ENCODE peak calls at places on chromosomes 2 and 18, in five cellular contexts. T is stomach, Z is DMS153, L is cardiac muscle cell, V is keratinocyte. J is an unnamed sample.

GRCh38 chr2:158052761-158053160 is 48.9 kb upstream of the UPP2 start:
- DNase-seq in T (no peak), Z (no peak), L (no peak), V (no peak), J (no peak)

GRCh38 chr18:79887181-79888000 is 64.1 kb downstream of the SLC66A2 start:
- DNase-seq in T (no peak), Z (no peak), L (no peak), V (no peak), J (no peak)

GRCh38 chr2:217858519-217859466 is 144.0 kb downstream of the TNS1 start:
- DNase-seq in T (peak), Z (peak), L (peak), V (no peak), J (no peak)

GRCh38 chr2:160427629-160428424 is 65.8 kb downstream of the RBMS1 start:
- DNase-seq in T (no peak), Z (no peak), L (peak), V (no peak), J (no peak)

GRCh38 chr2:180707175-180707866 is 273.1 kb upstream of the UBE2E3 start:
- DNase-seq in T (no peak), Z (no peak), L (no peak), V (no peak), J (no peak)

GRCh38 chr2:211745295-211746097 is 793.1 kb downstream of the ERBB4 start:
- DNase-seq in T (peak), Z (peak), L (peak), V (peak), J (peak)

GRCh38 chr18:59667488-59667887 is 29.7 kb downstream of the CCBE1 start:
- DNase-seq in T (no peak), Z (no peak), L (no peak), V (no peak), J (no peak)

GRCh38 chr2:159613515-159614336 is 2.6 kb downstream of the BAZ2B start:
- DNase-seq in T (no peak), Z (peak), L (peak), V (no peak), J (no peak)

GRCh38 chr2:105842555-105842954 is 97.8 kb downstream of the NCK2 start:
- DNase-seq in T (no peak), Z (no peak), L (no peak), V (no peak), J (no peak)

GRCh38 chr2:183967756-183968155 is 630.6 kb upstream of the ZNF804A start:
- DNase-seq in T (no peak), Z (no peak), L (no peak), V (no peak), J (no peak)

GRCh38 chr2:11389551-11390528 is 45.4 kb upstream of the ROCK2 start:
- DNase-seq in T (peak), Z (no peak), L (peak), V (no peak), J (no peak)

GRCh38 chr2:199136681-199137080 is 321.1 kb downstream of the SATB2 start:
- DNase-seq in T (no peak), Z (no peak), L (peak), V (no peak), J (no peak)

GRCh38 chr2:58473165-58473564 is 232.0 kb upstream of the FANCL start:
- DNase-seq in T (no peak), Z (no peak), L (no peak), V (no peak), J (no peak)

GRCh38 chr2:15689654-15690053 is 98.0 kb downstream of the DDX1 start:
- DNase-seq in T (no peak), Z (no peak), L (no peak), V (no peak), J (no peak)

GRCh38 chr18:73983970-73984369 is 163.7 kb downstream of the FBXO15 start:
- DNase-seq in T (no peak), Z (no peak), L (no peak), V (no peak), J (no peak)

GRCh38 chr18:78765142-78765541 is 214.5 kb upstream of the SALL3 start:
- DNase-seq in T (no peak), Z (no peak), L (no peak), V (no peak), J (no peak)

GRCh38 chr2:25241452-25241851 is 73.1 kb upstream of the POMC start:
- DNase-seq in T (no peak), Z (no peak), L (no peak), V (no peak), J (no peak)

GRCh38 chr18:46213295-46213694 is 109.1 kb downstream of the HAUS1 start:
- DNase-seq in T (no peak), Z (no peak), L (peak), V (no peak), J (peak)

GRCh38 chr2:121408641-121409040 is 122.0 kb upstream of the RNU4ATAC start:
- DNase-seq in T (no peak), Z (no peak), L (no peak), V (no peak), J (no peak)

GRCh38 chr2:69720922-69721491 is 20.9 kb upstream of the ANXA4 start:
- DNase-seq in T (no peak), Z (no peak), L (no peak), V (no peak), J (no peak)

J was measured in D341Med.